ENCODE peak calls at places on chromosomes 6 and 20, in ten cellular contexts. G is omental fat pad; E is nephron progenitor cell; J is anterior cingulate cortex; P is NB4; D is progenitor cell of endocrine pancreas; B is NCI-H1105 treated with DMSO at 0.1 percent for 48 hours; L is Panc1; M is mucosa of gallbladder; U is stimulated activated CD4-positive, alpha-beta T cell treated with anti-CD3 and anti-CD28 coated beads, Interleukin-2, amount 100 ng/mL, for 48 hours. Y is an unnamed sample.

GRCh38 chr20:64223526-64224067 is 32.0 kb upstream of the PCMTD2 start:
- DNase-seq in G (no peak), E (peak), J (no peak), P (no peak), D (peak), B (no peak), L (no peak), M (no peak), U (no peak), Y (no peak)

GRCh38 chr6:148898360-148899005 is 151.7 kb downstream of the UST start:
- DNase-seq in G (no peak), E (no peak), J (no peak), P (no peak), D (no peak), B (no peak), L (no peak), M (no peak), U (no peak), Y (no peak)

GRCh38 chr20:17878912-17879602 is 89.5 kb downstream of the SNX5 start:
- DNase-seq in G (no peak), E (no peak), J (no peak), P (peak), D (no peak), B (no peak), L (no peak), M (no peak), U (no peak), Y (no peak)

GRCh38 chr6:21664263-21665081 is 70.9 kb downstream of the SOX4 start:
- DNase-seq in G (no peak), E (peak), J (no peak), P (no peak), D (peak), B (no peak), L (no peak), M (peak), U (no peak), Y (no peak)

GRCh38 chr20:22379472-22379871 is 204.9 kb downstream of the FOXA2 start:
- DNase-seq in G (no peak), E (no peak), J (no peak), P (peak), D (no peak), B (peak), L (no peak), M (no peak), U (no peak), Y (no peak)

GRCh38 chr20:1015181-1015580 is 13.1 kb upstream of the RSPO4 start:
- DNase-seq in G (no peak), E (no peak), J (no peak), P (peak), D (no peak), B (no peak), L (no peak), M (no peak), U (no peak), Y (no peak)

GRCh38 chr6:163738304-163738703 is 323.8 kb downstream of the QKI start:
- DNase-seq in G (no peak), E (no peak), J (no peak), P (no peak), D (no peak), B (no peak), L (no peak), M (no peak), U (no peak), Y (no peak)

GRCh38 chr6:25088513-25088912 is 152.8 kb upstream of the RIPOR2 start:
- DNase-seq in G (no peak), E (no peak), J (no peak), P (no peak), D (no peak), B (no peak), L (no peak), M (no peak), U (no peak), Y (no peak)

GRCh38 chr6:142331075-142331551 is 29.3 kb downstream of the ADGRG6 start:
- DNase-seq in G (no peak), E (no peak), J (no peak), P (no peak), D (no peak), B (no peak), L (no peak), M (no peak), U (no peak), Y (no peak)

GRCh38 chr6:75934643-75935472 is 137.6 kb downstream of the IMPG1 start:
- DNase-seq in G (no peak), E (peak), J (peak), P (peak), D (peak), B (peak), L (peak), M (peak), U (peak), Y (no peak)

GRCh38 chr6:125584468-125584939 is 164.9 kb upstream of the HEY2 start:
- DNase-seq in G (no peak), E (peak), J (no peak), P (no peak), D (no peak), B (no peak), L (peak), M (no peak), U (no peak), Y (no peak)

Y was measured in thoracic aorta.